ENCODE peak calls at places on chromosome 1, in seven cellular contexts. Y is fibroblast of mammary gland, I is cardiac fibroblast, Z is AG09319, L is PC-3, B is progenitor cell of endocrine pancreas, W is left ventricle myocardium inferior. A is an unnamed sample.

GRCh38 chr1:203075249-203076030 is 10.4 kb downstream of the MYOG start:
- DNase-seq in Y (no peak), L (no peak), Z (no peak), I (no peak), W (no peak), B (no peak), A (no peak)

GRCh38 chr1:59433440-59433813 is 136.5 kb downstream of the FGGY start:
- DNase-seq in I (peak), Z (peak), B (no peak), W (no peak), Y (peak), L (peak), A (no peak)

GRCh38 chr1:172671591-172671990 is 12.7 kb downstream of the FASLG start:
- DNase-seq in L (peak), Z (no peak), I (peak), B (no peak), Y (no peak), W (no peak), A (no peak)

GRCh38 chr1:54407201-54407956 is 1.2 kb upstream of the SSBP3 start:
- DNase-seq in Z (peak), I (peak), W (peak), Y (peak), B (peak), L (peak), A (peak)

GRCh38 chr1:81424056-81424455 is 376.7 kb upstream of the ADGRL2 start:
- DNase-seq in L (no peak), I (peak), W (no peak), B (no peak), Z (no peak), Y (no peak), A (no peak)

GRCh38 chr1:5640845-5641244 is 351.4 kb downstream of the NPHP4 start:
- DNase-seq in I (no peak), Y (no peak), W (no peak), L (no peak), Z (no peak), B (no peak), A (peak)

GRCh38 chr1:115099693-115100050 is 10.4 kb upstream of the TSPAN2 start:
- DNase-seq in Z (no peak), B (no peak), W (no peak), I (peak), L (peak), Y (peak), A (no peak)

GRCh38 chr1:201561195-201561564 is 22.3 kb downstream of the NAV1 start:
- DNase-seq in Y (peak), I (peak), L (no peak), W (no peak), B (no peak), Z (no peak), A (no peak)

GRCh38 chr1:241396747-241397691 is 40.0 kb upstream of the RGS7 start:
- DNase-seq in I (no peak), W (no peak), Y (no peak), L (peak), B (no peak), Z (no peak), A (no peak)

GRCh38 chr1:79079770-79080169 is 73.2 kb upstream of the ADGRL4 start:
- DNase-seq in I (peak), B (no peak), Y (peak), W (no peak), Z (peak), L (peak), A (peak)

GRCh38 chr1:4146101-4146500 is 246.0 kb upstream of the C1orf174 start:
- DNase-seq in B (no peak), Z (no peak), I (no peak), Y (no peak), W (no peak), L (no peak), A (no peak)

GRCh38 chr1:41221995-41222991 is 19.8 kb downstream of the SCMH1 start:
- DNase-seq in B (no peak), Y (no peak), I (peak), Z (no peak), L (no peak), W (no peak), A (no peak)

GRCh38 chr1:31436596-31437432 is 23.8 kb downstream of the SERINC2 start:
- DNase-seq in L (no peak), Z (no peak), I (no peak), W (no peak), Y (no peak), B (no peak), A (no peak)

GRCh38 chr1:48947761-48948537 is 171.3 kb upstream of the BEND5 start:
- DNase-seq in Y (no peak), W (no peak), B (no peak), I (no peak), L (no peak), Z (no peak), A (no peak)

GRCh38 chr1:220874201-220874655 is 5.0 kb upstream of the HLX start:
- DNase-seq in I (peak), L (peak), Y (peak), W (no peak), Z (no peak), B (no peak), A (peak)

GRCh38 chr1:209380396-209380795 is 203.1 kb upstream of the CAMK1G start:
- DNase-seq in W (no peak), Y (no peak), Z (no peak), B (no peak), I (no peak), L (no peak), A (no peak)

GRCh38 chr1:209375097-209375496 is 208.4 kb upstream of the CAMK1G start:
- DNase-seq in I (no peak), Y (no peak), W (no peak), L (no peak), B (no peak), Z (no peak), A (no peak)

GRCh38 chr1:209377995-209378394 is 205.5 kb upstream of the CAMK1G start:
- DNase-seq in W (no peak), L (no peak), Y (no peak), Z (no peak), I (no peak), B (no peak), A (no peak)

GRCh38 chr1:209376774-209377173 is 206.7 kb upstream of the CAMK1G start:
- DNase-seq in W (no peak), Z (no peak), L (no peak), I (no peak), B (no peak), Y (no peak), A (no peak)

GRCh38 chr1:209375681-209376360 is 207.7 kb upstream of the CAMK1G start:
- DNase-seq in L (peak), I (peak), B (no peak), Y (peak), W (no peak), Z (no peak), A (no peak)
- TF ChIP-seq CTCF in L (no peak), I (no peak), B (no peak), Y (no peak), W (no peak), Z (no peak), A (no peak)

DNA sequence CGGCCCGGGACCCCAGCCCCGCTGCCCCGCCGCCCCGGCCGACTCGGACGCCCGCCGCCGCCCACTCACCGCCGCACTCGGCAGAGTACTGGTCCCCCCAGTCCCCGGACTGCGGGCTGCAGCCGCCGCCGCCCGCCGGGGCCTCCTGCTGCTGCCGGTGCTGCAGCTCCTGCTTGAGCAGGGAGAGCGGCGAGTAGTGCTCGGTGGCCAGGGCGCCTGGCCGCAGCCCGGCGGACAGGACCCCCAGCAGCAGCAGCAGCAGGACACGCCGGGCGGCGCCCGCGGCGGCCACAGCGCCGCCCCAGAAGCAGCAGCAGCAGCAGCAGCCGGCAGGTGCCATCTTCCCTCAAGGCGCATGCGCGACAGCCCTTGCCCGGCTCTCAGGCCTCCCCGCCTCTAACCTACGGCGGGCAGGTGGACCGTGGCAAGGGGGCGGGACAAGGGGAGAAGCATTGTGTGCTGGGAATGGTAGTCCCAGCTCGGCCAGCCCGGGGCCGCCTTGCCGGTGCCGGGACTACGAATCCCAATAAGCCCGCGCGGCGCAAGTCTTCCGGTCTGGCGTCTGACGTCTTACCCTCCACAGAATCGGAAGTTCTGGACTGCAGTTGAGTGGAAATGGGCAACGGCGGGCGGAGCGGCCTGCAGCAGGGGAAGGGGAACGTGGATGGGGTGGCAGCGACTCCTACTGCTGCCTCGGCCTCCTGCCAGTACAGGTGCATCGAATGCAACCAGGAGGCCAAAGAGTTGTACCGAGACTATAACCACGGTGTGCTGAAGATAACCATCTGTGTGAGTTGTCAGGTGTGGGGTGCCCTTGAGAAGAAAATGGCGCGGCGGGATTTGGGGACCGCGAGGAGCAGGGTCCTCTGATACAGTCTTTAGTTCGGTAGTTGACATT is at the start of the genes ARV1 and TTC13:
- DNase-seq in L (peak), I (peak), Z (peak), W (peak), B (peak), Y (peak), A (peak)
- TF ChIP-seq CTCF in L (peak), I (no peak), Z (peak), W (peak), B (peak), Y (no peak), A (no peak)

DNA sequence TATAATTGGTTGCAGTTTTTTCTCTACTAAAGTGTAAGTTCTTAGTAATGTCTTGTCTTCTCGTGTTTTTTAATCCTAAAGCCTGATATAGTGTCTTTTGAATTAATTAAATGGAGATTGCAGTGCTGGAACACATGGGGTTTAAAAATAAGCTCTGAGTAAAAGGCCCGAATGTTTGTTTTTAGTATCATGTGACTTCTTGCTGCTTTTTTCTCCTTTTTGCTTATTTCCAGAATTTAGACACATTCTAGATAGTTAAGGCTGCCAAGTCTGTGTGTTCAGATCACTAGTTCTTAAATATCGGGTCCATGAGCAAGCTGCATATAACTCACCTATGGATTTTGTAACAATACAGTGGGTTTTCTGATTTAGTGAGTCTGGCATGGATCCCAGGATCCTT is 27.5 kb downstream of the KCTD3 start:
- DNase-seq in L (peak), I (peak), W (no peak), B (no peak), Y (no peak), Z (no peak), A (no peak)
- TF ChIP-seq CTCF in L (no peak), I (no peak), W (no peak), B (no peak), Y (no peak), Z (no peak), A (no peak)

GRCh38 chr1:206931709-206932108 is 10.0 kb upstream of the FCMR start:
- DNase-seq in L (no peak), Z (no peak), W (no peak), Y (no peak), I (no peak), B (no peak), A (no peak)

GRCh38 chr1:206930210-206930798 is 8.6 kb upstream of the FCMR start:
- DNase-seq in L (no peak), Z (no peak), B (no peak), Y (no peak), W (no peak), I (no peak), A (no peak)

GRCh38 chr1:206926286-206926685 is 4.5 kb upstream of the FCMR start:
- DNase-seq in Y (no peak), B (no peak), Z (no peak), I (no peak), W (no peak), L (no peak), A (no peak)

GRCh38 chr1:206932271-206932670 is 10.5 kb upstream of the FCMR start:
- DNase-seq in B (no peak), W (no peak), I (peak), Z (no peak), L (no peak), Y (no peak), A (no peak)

DNA sequence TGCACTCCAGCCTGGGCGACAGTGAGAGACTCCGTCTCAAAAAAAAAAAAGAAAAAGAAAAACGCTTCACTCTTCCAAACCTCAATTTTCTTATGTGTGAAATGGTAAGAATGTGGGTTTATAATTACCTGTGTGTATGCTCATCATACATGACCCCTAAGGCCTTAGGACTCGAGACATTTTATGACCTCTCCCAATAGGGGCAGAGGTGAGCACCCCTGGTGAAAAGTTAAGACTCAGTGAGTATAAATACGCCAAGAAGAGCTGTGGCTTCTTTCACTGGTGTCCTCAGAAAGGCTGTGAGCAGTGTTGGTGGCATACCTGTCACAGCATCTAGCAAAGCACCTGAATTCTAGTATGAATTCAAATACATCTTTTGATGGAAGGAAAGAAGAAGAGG is 7.8 kb upstream of the FCMR start:
- DNase-seq in B (no peak), L (no peak), I (no peak), Y (no peak), W (no peak), Z (no peak), A (no peak)
- TF ChIP-seq CTCF in B (no peak), L (no peak), I (no peak), Y (no peak), W (no peak), Z (no peak), A (no peak)

DNA sequence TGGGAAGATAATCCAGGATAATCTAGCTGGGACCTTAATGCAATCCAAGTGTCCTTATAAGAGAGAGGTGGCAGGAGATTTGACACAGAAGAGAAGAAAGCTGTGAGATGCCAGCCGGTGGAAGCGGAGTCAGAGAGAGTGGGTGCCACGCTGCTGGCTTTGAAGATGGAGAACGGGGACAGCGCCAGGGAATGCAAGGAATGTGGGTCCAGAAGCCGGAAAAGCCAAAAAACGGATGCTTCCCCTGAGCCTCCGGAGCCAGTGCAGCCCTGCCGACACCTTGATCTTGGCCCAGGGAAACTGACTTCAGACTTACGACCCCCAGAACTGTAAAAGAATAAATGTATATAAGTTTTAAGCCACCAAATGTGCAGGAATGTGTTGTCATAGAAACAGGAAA is 152.6 kb downstream of the ZNF281 start:
- DNase-seq in Z (no peak), I (no peak), W (no peak), Y (no peak), B (no peak), L (no peak), A (no peak)
- TF ChIP-seq CTCF in Z (no peak), I (no peak), W (no peak), Y (no peak), B (no peak), L (no peak), A (no peak)

DNA sequence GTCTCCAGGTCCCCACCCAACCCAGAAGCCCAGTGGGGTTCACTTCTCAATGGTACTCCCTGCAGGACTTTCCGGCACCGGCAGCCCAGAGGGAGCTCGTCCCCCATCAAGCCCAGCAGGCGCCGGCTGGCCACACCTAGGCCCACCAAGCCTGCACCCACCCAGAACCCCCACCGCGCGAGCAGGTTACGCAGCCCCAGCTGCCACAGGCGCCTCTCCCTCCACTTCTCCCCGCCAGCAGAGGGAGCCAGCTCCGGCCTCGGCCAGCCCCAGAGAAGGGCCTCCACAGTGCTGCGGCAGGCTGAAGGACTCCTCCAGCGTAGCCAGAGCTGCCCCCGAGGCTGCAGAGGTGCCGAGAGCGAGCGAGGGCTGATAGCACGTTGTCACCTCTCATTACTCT is 722.3 kb downstream of the PLA2G4A start:
- DNase-seq in Y (no peak), I (no peak), B (no peak), W (no peak), L (no peak), Z (no peak), A (no peak)
- TF ChIP-seq CTCF in Y (no peak), I (no peak), B (no peak), W (no peak), L (peak), Z (no peak), A (no peak)

GRCh38 chr1:37793773-37794371 is at the start of gene MANEAL:
- DNase-seq in I (peak), Y (peak), L (peak), W (peak), Z (no peak), B (peak), A (peak)
- TF ChIP-seq CTCF in I (no peak), Y (no peak), L (no peak), W (no peak), Z (no peak), B (no peak), A (no peak)